ENCODE peak calls at places on chromosomes 16 and 17, in four cellular contexts. One of them, this sample, is unnamed.

GRCh38 chr16:50440991-50441390 is 72.2 kb upstream of the BRD7 start:
- DNase-seq in choroid plexus epithelial cell: no peak
- DNase-seq in Peyer's patch: no peak
- DNase-seq in thoracic aorta: no peak
- DNase-seq in this sample: no peak

GRCh38 chr17:48194097-48194550 is 86.6 kb downstream of the SNX11 start:
- DNase-seq in thoracic aorta: no peak
- DNase-seq in Peyer's patch: no peak
- DNase-seq in choroid plexus epithelial cell: no peak
- DNase-seq in this sample: peak

GRCh38 chr17:18262111-18262510 is 1.6 kb downstream of the MIEF2 start:
- DNase-seq in thoracic aorta: no peak
- DNase-seq in Peyer's patch: no peak
- DNase-seq in choroid plexus epithelial cell: no peak
- DNase-seq in this sample: no peak

GRCh38 chr17:31564883-31565297 is 173.4 kb downstream of the RAB11FIP4 start:
- DNase-seq in Peyer's patch: no peak
- DNase-seq in choroid plexus epithelial cell: peak
- DNase-seq in thoracic aorta: no peak
- DNase-seq in this sample: peak

GRCh38 chr17:15268465-15268864 is 3.3 kb upstream of the PMP22 start:
- DNase-seq in choroid plexus epithelial cell: no peak
- DNase-seq in thoracic aorta: no peak
- DNase-seq in Peyer's patch: no peak
- DNase-seq in this sample: no peak

GRCh38 chr17:21419299-21420239 is 43.4 kb downstream of the KCNJ12 start:
- DNase-seq in choroid plexus epithelial cell: no peak
- DNase-seq in thoracic aorta: no peak
- DNase-seq in Peyer's patch: peak
- DNase-seq in this sample: no peak

GRCh38 chr17:38586788-38587187 is 19.0 kb downstream of the SRCIN1 start:
- DNase-seq in thoracic aorta: no peak
- DNase-seq in Peyer's patch: no peak
- DNase-seq in choroid plexus epithelial cell: no peak
- DNase-seq in this sample: no peak

GRCh38 chr17:1379930-1380313 is 20.1 kb downstream of the YWHAE start:
- DNase-seq in Peyer's patch: no peak
- DNase-seq in choroid plexus epithelial cell: no peak
- DNase-seq in thoracic aorta: no peak
- DNase-seq in this sample: no peak

GRCh38 chr16:49755291-49755611 is 100.7 kb downstream of the ZNF423 start:
- DNase-seq in thoracic aorta: no peak
- DNase-seq in choroid plexus epithelial cell: peak
- DNase-seq in Peyer's patch: no peak
- DNase-seq in this sample: peak

GRCh38 chr17:622356-622755 is 92.3 kb downstream of the VPS53 start:
- DNase-seq in choroid plexus epithelial cell: peak
- DNase-seq in thoracic aorta: no peak
- DNase-seq in Peyer's patch: no peak
- DNase-seq in this sample: peak

GRCh38 chr16:50396770-50397525 is 28.2 kb upstream of the BRD7 start:
- DNase-seq in choroid plexus epithelial cell: peak
- DNase-seq in thoracic aorta: no peak
- DNase-seq in Peyer's patch: no peak
- DNase-seq in this sample: peak

GRCh38 chr17:77266891-77267341 is 126.1 kb downstream of the SEC14L1 start:
- DNase-seq in Peyer's patch: no peak
- DNase-seq in choroid plexus epithelial cell: no peak
- DNase-seq in thoracic aorta: no peak
- DNase-seq in this sample: no peak

GRCh38 chr16:53457670-53458069 is 23.4 kb downstream of the RBL2 start:
- DNase-seq in Peyer's patch: no peak
- DNase-seq in thoracic aorta: no peak
- DNase-seq in choroid plexus epithelial cell: peak
- DNase-seq in this sample: peak

GRCh38 chr17:17401271-17401781 is 75.5 kb upstream of the MED9 start:
- DNase-seq in Peyer's patch: no peak
- DNase-seq in choroid plexus epithelial cell: no peak
- DNase-seq in thoracic aorta: no peak
- DNase-seq in this sample: no peak

GRCh38 chr17:46770818-46771600 is 47.5 kb downstream of the WNT3 start:
- DNase-seq in choroid plexus epithelial cell: peak
- DNase-seq in Peyer's patch: peak
- DNase-seq in thoracic aorta: no peak
- DNase-seq in this sample: peak

GRCh38 chr17:78950870-78951269 is 25.7 kb upstream of the TIMP2 start:
- DNase-seq in Peyer's patch: no peak
- DNase-seq in thoracic aorta: no peak
- DNase-seq in choroid plexus epithelial cell: no peak
- DNase-seq in this sample: no peak

GRCh38 chr16:87351320-87351698 is 32.3 kb downstream of the FBXO31 start:
- DNase-seq in Peyer's patch: no peak
- DNase-seq in choroid plexus epithelial cell: no peak
- DNase-seq in thoracic aorta: no peak
- DNase-seq in this sample: no peak

GRCh38 chr17:56478836-56479447 is 114.6 kb upstream of the NOG start:
- DNase-seq in thoracic aorta: no peak
- DNase-seq in Peyer's patch: no peak
- DNase-seq in choroid plexus epithelial cell: peak
- DNase-seq in this sample: peak

GRCh38 chr16:67252806-67253497 is 4.2 kb downstream of the SLC9A5 start:
- DNase-seq in choroid plexus epithelial cell: no peak
- DNase-seq in thoracic aorta: no peak
- DNase-seq in Peyer's patch: peak
- DNase-seq in this sample: no peak

GRCh38 chr16:997440-998051 is 16.0 kb downstream of the SOX8 start:
- DNase-seq in choroid plexus epithelial cell: peak
- DNase-seq in thoracic aorta: no peak
- DNase-seq in Peyer's patch: no peak
- DNase-seq in this sample: peak

GRCh38 chr17:74736423-74737298 is at the start of gene RAB37:
- DNase-seq in choroid plexus epithelial cell: no peak
- DNase-seq in Peyer's patch: peak
- DNase-seq in thoracic aorta: no peak
- DNase-seq in this sample: no peak
- H3K4me3 ChIP-seq in choroid plexus epithelial cell: no peak
- H3K4me3 ChIP-seq in Peyer's patch: peak
- H3K4me3 ChIP-seq in thoracic aorta: peak
- H3K4me3 ChIP-seq in this sample: no peak

DNA sequence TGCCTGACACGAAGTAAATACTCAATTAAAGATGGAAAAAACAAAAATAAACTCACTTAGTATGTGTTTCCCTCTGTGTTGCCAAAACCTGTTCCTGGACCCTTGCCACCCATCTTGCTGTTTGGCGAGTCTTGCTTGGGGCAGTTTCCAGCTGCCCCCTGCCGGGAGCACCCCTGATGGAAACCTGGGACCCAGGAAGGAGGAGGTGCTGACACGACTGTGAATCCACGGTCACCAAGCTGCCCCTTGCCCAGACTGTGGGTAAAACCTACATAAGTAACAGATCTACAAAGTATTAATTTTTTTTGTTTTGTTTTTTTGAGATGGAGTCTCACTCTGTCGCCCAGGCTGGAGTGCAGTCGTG is 50.1 kb upstream of the SIAH1 start:
- DNase-seq in thoracic aorta: no peak
- DNase-seq in choroid plexus epithelial cell: no peak
- DNase-seq in Peyer's patch: no peak
- DNase-seq in this sample: no peak
- H3K4me3 ChIP-seq in thoracic aorta: no peak
- H3K4me3 ChIP-seq in choroid plexus epithelial cell: no peak
- H3K4me3 ChIP-seq in Peyer's patch: no peak
- H3K4me3 ChIP-seq in this sample: no peak

GRCh38 chr17:44108440-44109311 is 14.8 kb downstream of the HDAC5 start:
- DNase-seq in choroid plexus epithelial cell: peak
- DNase-seq in thoracic aorta: peak
- DNase-seq in Peyer's patch: no peak
- DNase-seq in this sample: peak

GRCh38 chr17:44106801-44107200 is 16.6 kb downstream of the HDAC5 start:
- DNase-seq in Peyer's patch: no peak
- DNase-seq in thoracic aorta: no peak
- DNase-seq in choroid plexus epithelial cell: no peak
- DNase-seq in this sample: no peak

GRCh38 chr17:44110823-44111633 is 12.4 kb downstream of the HDAC5 start:
- DNase-seq in Peyer's patch: peak
- DNase-seq in choroid plexus epithelial cell: peak
- DNase-seq in thoracic aorta: peak
- DNase-seq in this sample: peak

GRCh38 chr17:44110011-44110686 is 13.3 kb downstream of the HDAC5 start:
- DNase-seq in choroid plexus epithelial cell: no peak
- DNase-seq in Peyer's patch: no peak
- DNase-seq in thoracic aorta: no peak
- DNase-seq in this sample: no peak

DNA sequence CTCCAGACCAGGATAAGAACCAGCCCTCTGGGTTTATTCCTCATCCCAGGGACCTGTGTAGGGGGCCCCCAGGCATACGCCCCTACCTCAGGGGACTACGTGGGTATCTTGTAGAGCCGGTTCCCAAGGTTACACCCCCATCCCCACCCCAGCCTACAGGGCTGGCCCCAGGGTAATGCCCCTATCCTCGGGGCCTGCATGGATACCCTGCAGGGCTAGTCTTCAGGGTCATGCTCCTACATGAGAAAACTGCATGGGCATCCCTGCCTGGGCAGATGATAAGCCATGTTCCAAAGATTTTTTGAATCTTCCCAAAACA is 14.2 kb downstream of the HDAC5 start:
- DNase-seq in thoracic aorta: no peak
- DNase-seq in Peyer's patch: no peak
- DNase-seq in choroid plexus epithelial cell: no peak
- DNase-seq in this sample: no peak
- H3K4me3 ChIP-seq in thoracic aorta: peak
- H3K4me3 ChIP-seq in Peyer's patch: no peak
- H3K4me3 ChIP-seq in choroid plexus epithelial cell: no peak
- H3K4me3 ChIP-seq in this sample: no peak

DNA sequence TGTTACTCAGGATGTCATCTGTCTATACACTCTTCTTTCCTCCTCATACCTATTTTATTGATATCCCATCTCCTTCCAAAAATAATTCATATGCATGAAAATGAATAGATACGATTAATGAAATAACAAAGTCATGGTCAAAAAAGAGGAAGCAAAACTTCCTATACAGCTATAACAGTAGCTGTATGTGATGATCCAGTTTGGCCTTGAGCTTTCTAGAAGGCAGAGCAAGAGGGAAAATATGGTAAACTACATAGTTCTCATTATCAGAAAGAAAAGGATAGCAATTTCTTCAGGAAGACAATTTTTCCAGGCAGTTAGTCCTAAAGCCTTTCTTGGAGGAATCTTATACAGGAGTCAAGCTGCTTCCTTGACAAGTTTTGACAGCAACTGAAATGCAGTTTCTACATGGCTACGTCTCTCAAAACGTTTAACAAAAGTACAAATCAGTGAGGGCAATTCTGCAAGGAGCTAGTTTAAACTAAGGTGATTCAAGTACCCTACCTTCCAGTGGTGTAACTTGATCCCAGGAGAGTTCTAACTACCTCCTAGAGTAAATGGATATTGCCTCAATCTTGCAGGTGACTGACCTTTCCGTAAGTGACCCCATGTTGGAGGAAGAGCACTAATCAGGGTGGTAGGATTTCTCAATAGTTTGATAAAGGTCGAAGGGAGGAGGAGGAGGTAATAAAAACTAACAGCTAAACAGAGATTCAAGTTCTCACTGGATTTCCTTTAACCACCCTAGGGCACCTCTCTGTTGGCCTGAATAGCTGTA is 1.0 kb downstream of the SPAG5 start:
- DNase-seq in choroid plexus epithelial cell: no peak
- DNase-seq in thoracic aorta: no peak
- DNase-seq in Peyer's patch: no peak
- DNase-seq in this sample: no peak
- H3K4me3 ChIP-seq in choroid plexus epithelial cell: no peak
- H3K4me3 ChIP-seq in thoracic aorta: no peak
- H3K4me3 ChIP-seq in Peyer's patch: no peak
- H3K4me3 ChIP-seq in this sample: peak

GRCh38 chr16:89706446-89707260 is 5.1 kb upstream of the SPATA2L start:
- DNase-seq in choroid plexus epithelial cell: no peak
- DNase-seq in Peyer's patch: peak
- DNase-seq in thoracic aorta: no peak
- DNase-seq in this sample: no peak
- H3K4me3 ChIP-seq in choroid plexus epithelial cell: no peak
- H3K4me3 ChIP-seq in Peyer's patch: no peak
- H3K4me3 ChIP-seq in thoracic aorta: no peak
- H3K4me3 ChIP-seq in this sample: no peak

GRCh38 chr17:73308017-73308823 is 3.6 kb downstream of the CDC42EP4 start:
- DNase-seq in thoracic aorta: peak
- DNase-seq in Peyer's patch: peak
- DNase-seq in choroid plexus epithelial cell: peak
- DNase-seq in this sample: peak
- H3K4me3 ChIP-seq in thoracic aorta: peak
- H3K4me3 ChIP-seq in Peyer's patch: peak
- H3K4me3 ChIP-seq in choroid plexus epithelial cell: peak
- H3K4me3 ChIP-seq in this sample: peak

GRCh38 chr17:63039342-63039741 is 73.3 kb downstream of the TANC2 start:
- DNase-seq in thoracic aorta: no peak
- DNase-seq in choroid plexus epithelial cell: no peak
- DNase-seq in Peyer's patch: no peak
- DNase-seq in this sample: no peak
- H3K4me3 ChIP-seq in thoracic aorta: no peak
- H3K4me3 ChIP-seq in choroid plexus epithelial cell: no peak
- H3K4me3 ChIP-seq in Peyer's patch: no peak
- H3K4me3 ChIP-seq in this sample: no peak